ENCODE peak calls at places on chromosomes 16 and 17, in nine cellular contexts. P is activated T-helper 1 cell treated with anti-CD3 and anti-CD28 coated beads, Interleukin-2, amount 50 U/mL, for 16 hours; V is activated T-cell treated with anti-CD3 and anti-CD28 coated beads for 1 hour; W is AG09309; Y is T-helper 17 cell; D is iPS-NIHi11; H is stimulated activated CD4-positive, alpha-beta T cell treated with anti-CD3 and anti-CD28 coated beads, Interleukin-15, amount 100 ng/mL, for 1 hour; R is fibroblast of pulmonary artery; F is GOT3. T is an unnamed sample.

GRCh38 chr16:49484454-49484853 is 110.8 kb downstream of the C16orf78 start:
- DNase-seq in P (no peak), V (no peak), Y (no peak), H (peak; percentile 29), R (peak; percentile 10), D (peak; percentile 99), W (no peak), F (no peak), T (no peak)

GRCh38 chr16:17777461-17777863 is 306.7 kb upstream of the XYLT1 start:
- DNase-seq in Y (no peak), W (peak; percentile 34), R (peak; percentile 20), P (no peak), F (no peak), H (no peak), V (no peak), D (no peak), T (no peak)

GRCh38 chr16:15604460-15605390 is 38.2 kb downstream of the MARF1 start:
- DNase-seq in Y (no peak), V (no peak), D (no peak), P (no peak), R (no peak), H (no peak), W (no peak), F (no peak), T (no peak)

GRCh38 chr17:17022011-17022800 is 20.1 kb upstream of the MPRIP start:
- DNase-seq in V (no peak), Y (no peak), H (no peak), D (no peak), P (no peak), W (no peak), R (no peak), F (no peak), T (no peak)

GRCh38 chr16:48535831-48536599 is 74.0 kb downstream of the N4BP1 start:
- DNase-seq in H (no peak), W (no peak), F (no peak), D (peak; percentile 30), P (no peak), Y (no peak), R (peak; percentile 74), V (no peak), T (peak; percentile 82)

GRCh38 chr17:74164446-74165045 is 38.9 kb upstream of the RPL38 start:
- DNase-seq in V (no peak), P (no peak), H (no peak), D (no peak), W (no peak), F (no peak), Y (no peak), R (no peak), T (no peak)

GRCh38 chr16:79411357-79411756 is 189.2 kb downstream of the MAF start:
- DNase-seq in W (no peak), R (no peak), D (no peak), F (no peak), H (no peak), P (no peak), V (no peak), Y (no peak), T (no peak)

GRCh38 chr16:9328386-9328785 is 236.9 kb downstream of the HAPSTR1 start:
- DNase-seq in V (no peak), P (no peak), F (no peak), Y (no peak), W (no peak), R (no peak), D (no peak), H (no peak), T (no peak)

GRCh38 chr17:73826181-73826871 is 182.1 kb upstream of the SDK2 start:
- DNase-seq in V (no peak), F (no peak), P (no peak), R (no peak), H (no peak), W (no peak), Y (no peak), D (no peak), T (no peak)

GRCh38 chr17:73030995-73031394 is 61.5 kb downstream of the SLC39A11 start:
- DNase-seq in P (no peak), H (no peak), W (no peak), R (no peak), F (no peak), Y (no peak), D (no peak), V (no peak), T (no peak)

GRCh38 chr17:72560303-72561247 is 439.8 kb downstream of the SOX9 start:
- DNase-seq in W (no peak), V (peak; percentile 24), R (peak; percentile 66), H (no peak), F (no peak), Y (no peak), P (peak; percentile 7), D (peak; percentile 86), T (peak; percentile 70)

GRCh38 chr17:66426397-66427033 is 124.1 kb downstream of the PRKCA start:
- DNase-seq in R (peak; percentile 45), H (no peak), D (peak; percentile 34), W (no peak), Y (peak; percentile 10), V (peak; percentile 16), F (no peak), P (no peak), T (peak; percentile 93)

GRCh38 chr17:31249742-31250141 is 47.3 kb downstream of the OMG start:
- DNase-seq in F (no peak), P (no peak), H (no peak), R (no peak), V (no peak), Y (no peak), D (no peak), W (no peak), T (no peak)

GRCh38 chr17:61431594-61432311 is 20.5 kb upstream of the TBX4 start:
- DNase-seq in R (peak; percentile 32), Y (no peak), P (no peak), W (no peak), F (no peak), D (no peak), H (no peak), V (no peak), T (no peak)

GRCh38 chr16:11326084-11326736 is 19.0 kb upstream of the RMI2 start:
- DNase-seq in H (no peak), V (no peak), P (no peak), D (no peak), R (no peak), Y (no peak), F (no peak), W (no peak), T (no peak)

GRCh38 chr16:72357860-72358259 is 185.9 kb upstream of the PMFBP1 start:
- DNase-seq in D (no peak), F (no peak), Y (no peak), V (no peak), P (no peak), W (no peak), H (no peak), R (peak; percentile 52), T (no peak)

GRCh38 chr17:41013181-41013580 is 4.3 kb upstream of the KRTAP3-1 start:
- DNase-seq in H (no peak), W (peak; percentile 55), P (no peak), R (no peak), V (no peak), D (no peak), F (no peak), Y (no peak), T (no peak)

GRCh38 chr17:78130439-78131101 is at the start of gene TMC8:
- DNase-seq in Y (peak; percentile 71), H (no peak), D (no peak), W (no peak), P (peak; percentile 67), V (peak; percentile 62), R (no peak), F (no peak), T (peak; percentile 99)

GRCh38 chr17:57989011-57989345 is 924 bp upstream of the VEZF1 start:
- DNase-seq in W (no peak), Y (no peak), R (peak; percentile 35), D (no peak), H (no peak), P (no peak), V (no peak), F (no peak), T (no peak)

GRCh38 chr16:22898874-22899348 is 84.9 kb downstream of the HS3ST2 start:
- DNase-seq in V (peak; percentile 20), D (peak; percentile 87), P (no peak), Y (no peak), W (peak; percentile 18), F (no peak), H (peak; percentile 10), R (peak; percentile 67), T (peak; percentile 21)

GRCh38 chr16:3065069-3065741 is at the start of gene IL32:
- DNase-seq in D (peak; percentile 36), F (no peak), V (peak; percentile 60), H (peak; percentile 59), P (peak; percentile 50), Y (peak; percentile 58), W (no peak), R (peak; percentile 91), T (no peak)

GRCh38 chr16:29994613-29995329 is 646 bp downstream of the HIRIP3 start:
- DNase-seq in W (peak; percentile 28), R (peak; percentile 36), H (peak; percentile 58), D (peak; percentile 94), P (peak; percentile 54), F (peak; percentile 16), V (no peak), Y (no peak), T (no peak)

GRCh38 chr17:81193051-81193410 is 27.0 kb upstream of the AATK start:
- DNase-seq in V (no peak), F (no peak), P (no peak), W (no peak), H (no peak), R (no peak), D (no peak), Y (no peak), T (no peak)

GRCh38 chr17:33668516-33668915 is 375.4 kb upstream of the ASIC2 start:
- DNase-seq in R (no peak), D (no peak), V (no peak), F (no peak), P (no peak), H (no peak), Y (no peak), W (no peak), T (no peak)

GRCh38 chr16:2008631-2009301 is 855 bp downstream of the ZNF598 start:
- DNase-seq in V (no peak), Y (no peak), R (peak; percentile 57), D (no peak), F (no peak), P (no peak), W (no peak), H (no peak), T (no peak)

GRCh38 chr17:79948918-79949645 is 86.6 kb downstream of the TBC1D16 start:
- DNase-seq in F (no peak), H (no peak), P (no peak), W (no peak), D (no peak), R (no peak), Y (no peak), V (no peak), T (no peak)

GRCh38 chr17:81066072-81066471 is 31.1 kb downstream of the BAIAP2 start:
- DNase-seq in F (no peak), R (no peak), D (no peak), V (no peak), W (no peak), P (no peak), H (no peak), Y (no peak), T (no peak)

GRCh38 chr17:57034807-57035754 is 50.0 kb upstream of the AKAP1 start:
- DNase-seq in R (no peak), Y (no peak), H (no peak), W (no peak), P (no peak), D (no peak), V (no peak), F (no peak), T (no peak)

GRCh38 chr17:44122825-44123355 is 551 bp downstream of the HDAC5 start:
- DNase-seq in P (no peak), V (peak; percentile 18), F (no peak), R (no peak), Y (no peak), H (peak; percentile 14), W (no peak), D (no peak), T (no peak)

GRCh38 chr16:56355786-56356275 is 69.5 kb downstream of the AMFR start:
- DNase-seq in D (no peak), F (no peak), Y (no peak), R (no peak), P (no peak), W (no peak), V (no peak), H (no peak), T (no peak)

GRCh38 chr17:35809855-35810461 is 674 bp downstream of the TAF15 start:
- DNase-seq in W (no peak), H (no peak), D (no peak), P (no peak), V (no peak), Y (no peak), F (no peak), R (no peak), T (no peak)

T was measured in Kasumi-1.